ENCODE peak calls at places on chromosomes 3 and 15, in eight cellular contexts. One of them, this sample, is unnamed.

GRCh38 chr3:49757197-49757596 is 29.1 kb downstream of the IP6K1 start:
- DNase-seq in psoas muscle: no peak
- DNase-seq in DMS 273 treated with DMSO at 0.1 percent for 48 hours: no peak
- DNase-seq in SJSA1: no peak
- DNase-seq in naive thymus-derived CD8-positive, alpha-beta T cell: no peak
- DNase-seq in T-helper 1 cell: no peak
- DNase-seq in fibroblast of the aortic adventitia: no peak
- DNase-seq in RPMI7951: no peak
- DNase-seq in this sample: no peak

GRCh38 chr15:70113304-70113700 is 15.6 kb upstream of the TLE3 start:
- DNase-seq in psoas muscle: peak
- DNase-seq in DMS 273 treated with DMSO at 0.1 percent for 48 hours: no peak
- DNase-seq in SJSA1: no peak
- DNase-seq in naive thymus-derived CD8-positive, alpha-beta T cell: no peak
- DNase-seq in T-helper 1 cell: no peak
- DNase-seq in fibroblast of the aortic adventitia: no peak
- DNase-seq in RPMI7951: no peak
- DNase-seq in this sample: no peak

GRCh38 chr3:124140751-124141150 is 148.8 kb upstream of the ROPN1 start:
- DNase-seq in psoas muscle: no peak
- DNase-seq in DMS 273 treated with DMSO at 0.1 percent for 48 hours: no peak
- DNase-seq in SJSA1: no peak
- DNase-seq in naive thymus-derived CD8-positive, alpha-beta T cell: no peak
- DNase-seq in T-helper 1 cell: no peak
- DNase-seq in fibroblast of the aortic adventitia: no peak
- DNase-seq in RPMI7951: no peak
- DNase-seq in this sample: peak

GRCh38 chr15:69657626-69658025 is 205.0 kb downstream of the RPLP1 start:
- DNase-seq in psoas muscle: no peak
- DNase-seq in DMS 273 treated with DMSO at 0.1 percent for 48 hours: no peak
- DNase-seq in SJSA1: peak
- DNase-seq in naive thymus-derived CD8-positive, alpha-beta T cell: no peak
- DNase-seq in T-helper 1 cell: no peak
- DNase-seq in fibroblast of the aortic adventitia: no peak
- DNase-seq in RPMI7951: no peak
- DNase-seq in this sample: no peak

GRCh38 chr15:66014639-66015182 is 145.4 kb downstream of the RAB11A start:
- DNase-seq in psoas muscle: no peak
- DNase-seq in DMS 273 treated with DMSO at 0.1 percent for 48 hours: no peak
- DNase-seq in SJSA1: no peak
- DNase-seq in naive thymus-derived CD8-positive, alpha-beta T cell: no peak
- DNase-seq in T-helper 1 cell: no peak
- DNase-seq in fibroblast of the aortic adventitia: no peak
- DNase-seq in RPMI7951: no peak
- DNase-seq in this sample: no peak

GRCh38 chr3:71046791-71047190 is 536.7 kb downstream of the FOXP1 start:
- DNase-seq in psoas muscle: no peak
- DNase-seq in DMS 273 treated with DMSO at 0.1 percent for 48 hours: no peak
- DNase-seq in SJSA1: no peak
- DNase-seq in naive thymus-derived CD8-positive, alpha-beta T cell: no peak
- DNase-seq in T-helper 1 cell: no peak
- DNase-seq in fibroblast of the aortic adventitia: no peak
- DNase-seq in RPMI7951: no peak
- DNase-seq in this sample: no peak

GRCh38 chr3:96070682-96071081 is 743.7 kb upstream of the EPHA6 start:
- DNase-seq in psoas muscle: no peak
- DNase-seq in DMS 273 treated with DMSO at 0.1 percent for 48 hours: no peak
- DNase-seq in SJSA1: no peak
- DNase-seq in naive thymus-derived CD8-positive, alpha-beta T cell: no peak
- DNase-seq in T-helper 1 cell: no peak
- DNase-seq in fibroblast of the aortic adventitia: peak
- DNase-seq in RPMI7951: no peak
- DNase-seq in this sample: no peak

GRCh38 chr3:24704496-24704895 is 209.8 kb upstream of the THRB start:
- DNase-seq in psoas muscle: no peak
- DNase-seq in DMS 273 treated with DMSO at 0.1 percent for 48 hours: no peak
- DNase-seq in SJSA1: no peak
- DNase-seq in naive thymus-derived CD8-positive, alpha-beta T cell: no peak
- DNase-seq in T-helper 1 cell: no peak
- DNase-seq in fibroblast of the aortic adventitia: peak
- DNase-seq in RPMI7951: peak
- DNase-seq in this sample: peak

GRCh38 chr3:133413166-133414020 is 13.5 kb downstream of the BFSP2 start:
- DNase-seq in psoas muscle: no peak
- DNase-seq in DMS 273 treated with DMSO at 0.1 percent for 48 hours: no peak
- DNase-seq in SJSA1: no peak
- DNase-seq in naive thymus-derived CD8-positive, alpha-beta T cell: no peak
- DNase-seq in T-helper 1 cell: no peak
- DNase-seq in fibroblast of the aortic adventitia: peak
- DNase-seq in RPMI7951: peak
- DNase-seq in this sample: peak

GRCh38 chr3:149527531-149528343 is 53.2 kb downstream of the TM4SF4 start:
- DNase-seq in psoas muscle: no peak
- DNase-seq in DMS 273 treated with DMSO at 0.1 percent for 48 hours: no peak
- DNase-seq in SJSA1: peak
- DNase-seq in naive thymus-derived CD8-positive, alpha-beta T cell: no peak
- DNase-seq in T-helper 1 cell: no peak
- DNase-seq in fibroblast of the aortic adventitia: no peak
- DNase-seq in RPMI7951: peak
- DNase-seq in this sample: no peak

GRCh38 chr15:92365079-92365478 is 28.6 kb upstream of the ST8SIA2 start:
- DNase-seq in psoas muscle: no peak
- DNase-seq in DMS 273 treated with DMSO at 0.1 percent for 48 hours: no peak
- DNase-seq in SJSA1: no peak
- DNase-seq in naive thymus-derived CD8-positive, alpha-beta T cell: no peak
- DNase-seq in T-helper 1 cell: no peak
- DNase-seq in fibroblast of the aortic adventitia: no peak
- DNase-seq in RPMI7951: peak
- DNase-seq in this sample: peak

GRCh38 chr15:76339302-76340197 is 3.0 kb downstream of the ISL2 start:
- DNase-seq in psoas muscle: no peak
- DNase-seq in DMS 273 treated with DMSO at 0.1 percent for 48 hours: no peak
- DNase-seq in SJSA1: no peak
- DNase-seq in naive thymus-derived CD8-positive, alpha-beta T cell: no peak
- DNase-seq in T-helper 1 cell: no peak
- DNase-seq in fibroblast of the aortic adventitia: peak
- DNase-seq in RPMI7951: peak
- DNase-seq in this sample: peak

GRCh38 chr3:102225407-102226132 is 209.2 kb upstream of the ZPLD1 start:
- DNase-seq in psoas muscle: no peak
- DNase-seq in DMS 273 treated with DMSO at 0.1 percent for 48 hours: peak
- DNase-seq in SJSA1: no peak
- DNase-seq in naive thymus-derived CD8-positive, alpha-beta T cell: no peak
- DNase-seq in T-helper 1 cell: no peak
- DNase-seq in fibroblast of the aortic adventitia: peak
- DNase-seq in RPMI7951: peak
- DNase-seq in this sample: peak

GRCh38 chr3:150805380-150805779 is 42.4 kb upstream of the SIAH2 start:
- DNase-seq in psoas muscle: no peak
- DNase-seq in DMS 273 treated with DMSO at 0.1 percent for 48 hours: no peak
- DNase-seq in SJSA1: no peak
- DNase-seq in naive thymus-derived CD8-positive, alpha-beta T cell: no peak
- DNase-seq in T-helper 1 cell: no peak
- DNase-seq in fibroblast of the aortic adventitia: no peak
- DNase-seq in RPMI7951: no peak
- DNase-seq in this sample: no peak

GRCh38 chr3:185325946-185326791 is 36.8 kb upstream of the MAP3K13 start:
- DNase-seq in psoas muscle: no peak
- DNase-seq in DMS 273 treated with DMSO at 0.1 percent for 48 hours: no peak
- DNase-seq in SJSA1: no peak
- DNase-seq in naive thymus-derived CD8-positive, alpha-beta T cell: no peak
- DNase-seq in T-helper 1 cell: no peak
- DNase-seq in fibroblast of the aortic adventitia: no peak
- DNase-seq in RPMI7951: no peak
- DNase-seq in this sample: no peak